ENCODE peak calls at places on chromosomes 7 and 10, in ten cellular contexts. S is choroid plexus epithelial cell; M is activated CD4-positive, alpha-beta T cell treated with anti-CD3 and anti-CD28 coated beads, Interleukin-2, amount 10 ng/mL, durations not matched to agents 7 days and 5 days; E is adipocyte; B is CD4-positive, alpha-beta memory T cell; F is smooth muscle cell of the brain vasculature; N is stimulated activated CD4-positive, alpha-beta T cell treated with anti-CD3 and anti-CD28 coated beads, Interleukin-4, amount 100 ng/mL, for 1 hour; A is psoas muscle; W is NCI-H2171 treated with DMSO at 0.1 percent for 48 hours; D is ELR. Y is an unnamed sample.
A peak's percentile ranks its signal among the peaks of the same experiment; 100 is the strongest.

GRCh38 chr10:96460316-96460715 is 53.4 kb downstream of the TLL2 start:
- DNase-seq in N (no peak), F (no peak), E (no peak), B (no peak), M (no peak), S (no peak), W (no peak), D (no peak), A (no peak), Y (no peak)

GRCh38 chr7:124460555-124460954 is 305.0 kb downstream of the GPR37 start:
- DNase-seq in F (no peak), A (no peak), E (no peak), D (no peak), S (no peak), N (no peak), B (no peak), M (no peak), W (no peak), Y (no peak)

GRCh38 chr7:17532861-17533404 is 234.5 kb downstream of the AHR start:
- DNase-seq in D (peak; percentile 97), N (no peak), E (peak; percentile 33), A (no peak), F (no peak), M (no peak), S (peak; percentile 76), B (no peak), W (no peak), Y (peak; percentile 60)

GRCh38 chr10:2077231-2077630 is 339.9 kb upstream of the ADARB2 start:
- DNase-seq in E (no peak), W (no peak), M (no peak), S (no peak), F (no peak), D (no peak), A (no peak), B (no peak), N (no peak), Y (no peak)

GRCh38 chr10:6840766-6841165 is 260.7 kb upstream of the PRKCQ start:
- DNase-seq in A (no peak), M (no peak), B (no peak), E (peak; percentile 35), W (no peak), N (no peak), F (no peak), D (peak; percentile 43), S (no peak), Y (no peak)

GRCh38 chr10:57624066-57624465 is 643.6 kb downstream of the IPMK start:
- DNase-seq in W (no peak), E (no peak), M (no peak), S (peak; percentile 1), D (no peak), A (no peak), N (no peak), F (no peak), B (no peak), Y (no peak)

GRCh38 chr10:22805304-22805703 is 90.9 kb upstream of the PIP4K2A start:
- DNase-seq in S (peak; percentile 57), B (no peak), M (no peak), A (peak; percentile 51), W (peak; percentile 90), F (no peak), N (no peak), D (peak; percentile 80), E (peak; percentile 81), Y (no peak)

GRCh38 chr10:73159038-73159648 is 8.7 kb downstream of the ECD start:
- DNase-seq in W (peak; percentile 18), F (peak; percentile 21), S (peak; percentile 70), B (peak; percentile 67), D (peak; percentile 71), E (peak; percentile 84), N (peak; percentile 56), M (peak; percentile 64), A (peak; percentile 63), Y (peak; percentile 19)

GRCh38 chr7:101817031-101817929 is at the start of gene CUX1:
- DNase-seq in A (peak; percentile 64), D (peak; percentile 56), W (no peak), B (no peak), F (no peak), S (no peak), E (peak; percentile 59), M (no peak), N (peak; percentile 47), Y (no peak)

GRCh38 chr10:16913266-16913665 is 96.0 kb upstream of the RSU1 start:
- DNase-seq in N (no peak), M (no peak), S (no peak), E (no peak), B (no peak), W (no peak), A (no peak), F (no peak), D (no peak), Y (no peak)

GRCh38 chr7:147394329-147394728 is 1196.2 kb upstream of the C7orf33 start:
- DNase-seq in F (no peak), S (no peak), E (no peak), B (no peak), W (no peak), N (no peak), M (no peak), A (no peak), D (no peak), Y (no peak)

GRCh38 chr7:158590181-158590530 is 2.5 kb upstream of the PTPRN2 start:
- DNase-seq in N (no peak), W (no peak), F (no peak), B (no peak), S (no peak), D (no peak), A (no peak), M (no peak), E (no peak), Y (no peak)

GRCh38 chr7:1839701-1840100 is 169.6 kb downstream of the ELFN1 start:
- DNase-seq in M (no peak), D (no peak), N (no peak), B (no peak), S (no peak), W (no peak), E (no peak), F (no peak), A (peak; percentile 28), Y (no peak)

GRCh38 chr10:58475322-58476277 is 37.1 kb upstream of the BICC1 start:
- DNase-seq in M (no peak), F (peak; percentile 79), D (peak; percentile 48), N (no peak), W (no peak), E (peak; percentile 77), S (peak; percentile 65), B (no peak), A (no peak), Y (no peak)

GRCh38 chr7:151109094-151110048 is 23.1 kb downstream of the AGAP3 start:
- DNase-seq in N (no peak), B (no peak), M (no peak), E (peak; percentile 39), S (peak; percentile 37), F (no peak), W (no peak), A (no peak), D (no peak), Y (no peak)

GRCh38 chr7:78777844-78778243 is 675.6 kb downstream of the MAGI2 start:
- DNase-seq in M (no peak), B (no peak), D (peak; percentile 36), A (no peak), S (peak; percentile 1), F (no peak), W (no peak), E (peak; percentile 30), N (no peak), Y (no peak)

GRCh38 chr7:100682228-100682741 is 8.7 kb downstream of the GNB2 start:
- DNase-seq in S (peak; percentile 33), N (no peak), F (no peak), E (no peak), M (no peak), B (no peak), D (peak; percentile 80), A (peak; percentile 58), W (no peak), Y (peak; percentile 70)

GRCh38 chr10:87651801-87652200 is 7.9 kb upstream of the PAPSS2 start:
- DNase-seq in A (no peak), W (no peak), S (no peak), B (no peak), M (no peak), E (no peak), F (no peak), N (no peak), D (no peak), Y (no peak)

GRCh38 chr10:86041116-86041515 is 325.5 kb downstream of the GRID1 start:
- DNase-seq in F (no peak), S (no peak), D (no peak), W (no peak), N (no peak), B (no peak), A (no peak), M (no peak), E (no peak), Y (no peak)

GRCh38 chr10:70227548-70228320 is 5.5 kb downstream of the PPA1 start:
- DNase-seq in D (no peak), E (no peak), S (no peak), B (no peak), F (no peak), N (no peak), M (no peak), W (peak; percentile 15), A (no peak), Y (no peak)

Y was measured in H54.